ENCODE peak calls at places on chromosomes 13 and 19, in four cellular contexts. One of them, this sample, is unnamed.

GRCh38 chr13:43411741-43412140 is 375.0 kb downstream of the ENOX1 start:
- DNase-seq in PC-3: no peak
- DNase-seq in IMR-90: peak; percentile 23
- DNase-seq in fibroblast of lung: peak; percentile 30
- DNase-seq in this sample: no peak

GRCh38 chr19:42249149-42249750 is 5.7 kb downstream of the ERF start:
- DNase-seq in PC-3: no peak
- DNase-seq in IMR-90: no peak
- DNase-seq in fibroblast of lung: no peak
- DNase-seq in this sample: no peak

GRCh38 chr19:3721131-3721899 is 13.1 kb downstream of the TJP3 start:
- DNase-seq in PC-3: peak; percentile 92
- DNase-seq in IMR-90: peak; percentile 75
- DNase-seq in fibroblast of lung: peak; percentile 80
- DNase-seq in this sample: peak; percentile 97

GRCh38 chr13:50580684-50581305 is 262.7 kb downstream of the DLEU7 start:
- DNase-seq in PC-3: no peak
- DNase-seq in IMR-90: peak; percentile 80
- DNase-seq in fibroblast of lung: peak; percentile 98
- DNase-seq in this sample: no peak

GRCh38 chr13:26759907-26760834 is at the start of gene GPR12:
- DNase-seq in PC-3: no peak
- DNase-seq in IMR-90: no peak
- DNase-seq in fibroblast of lung: peak; percentile 4
- DNase-seq in this sample: no peak

GRCh38 chr19:8323781-8324185 is 2.5 kb downstream of the RPS28 start:
- DNase-seq in PC-3: no peak
- DNase-seq in IMR-90: no peak
- DNase-seq in fibroblast of lung: no peak
- DNase-seq in this sample: no peak

GRCh38 chr19:38852231-38853044 is 2.7 kb upstream of the HNRNPL start:
- DNase-seq in PC-3: peak; percentile 57
- DNase-seq in IMR-90: peak; percentile 79
- DNase-seq in fibroblast of lung: peak; percentile 69
- DNase-seq in this sample: peak; percentile 75

GRCh38 chr19:45638930-45639729 is at the start of gene EML2:
- DNase-seq in PC-3: peak; percentile 36
- DNase-seq in IMR-90: no peak
- DNase-seq in fibroblast of lung: peak; percentile 39
- DNase-seq in this sample: peak; percentile 78

GRCh38 chr19:48795055-48795854 is 15.6 kb downstream of the BCAT2 start:
- DNase-seq in PC-3: peak; percentile 86
- DNase-seq in IMR-90: peak; percentile 92
- DNase-seq in fibroblast of lung: peak; percentile 93
- DNase-seq in this sample: peak; percentile 92

GRCh38 chr13:109938255-109938936 is 152.0 kb upstream of the IRS2 start:
- DNase-seq in PC-3: peak; percentile 65
- DNase-seq in IMR-90: peak; percentile 93
- DNase-seq in fibroblast of lung: peak; percentile 87
- DNase-seq in this sample: no peak

GRCh38 chr13:44088409-44088808 is 208.7 kb downstream of the LACC1 start:
- DNase-seq in PC-3: no peak
- DNase-seq in IMR-90: no peak
- DNase-seq in fibroblast of lung: no peak
- DNase-seq in this sample: no peak

GRCh38 chr13:83878691-83879410 is 3.4 kb downstream of the SLITRK1 start:
- DNase-seq in PC-3: no peak
- DNase-seq in IMR-90: no peak
- DNase-seq in fibroblast of lung: no peak
- DNase-seq in this sample: no peak

GRCh38 chr19:35216026-35216832 is 12.3 kb downstream of the FAM187B start:
- DNase-seq in PC-3: no peak
- DNase-seq in IMR-90: no peak
- DNase-seq in fibroblast of lung: no peak
- DNase-seq in this sample: no peak

GRCh38 chr19:44689290-44690130 is 9.4 kb upstream of the CEACAM16 start:
- DNase-seq in PC-3: peak; percentile 64
- DNase-seq in IMR-90: peak; percentile 72
- DNase-seq in fibroblast of lung: peak; percentile 55
- DNase-seq in this sample: peak; percentile 90

GRCh38 chr19:12772323-12772722 is 3.0 kb downstream of the HOOK2 start:
- DNase-seq in PC-3: no peak
- DNase-seq in IMR-90: no peak
- DNase-seq in fibroblast of lung: no peak
- DNase-seq in this sample: no peak

GRCh38 chr13:109810761-109811510 is 24.6 kb upstream of the IRS2 start:
- DNase-seq in PC-3: no peak
- DNase-seq in IMR-90: no peak
- DNase-seq in fibroblast of lung: no peak
- DNase-seq in this sample: no peak

GRCh38 chr13:85509512-85509911 is 289.7 kb downstream of the SLITRK6 start:
- DNase-seq in PC-3: peak; percentile 69
- DNase-seq in IMR-90: peak; percentile 27
- DNase-seq in fibroblast of lung: peak; percentile 60
- DNase-seq in this sample: no peak

GRCh38 chr19:56333506-56333905 is 18.9 kb upstream of the ZSCAN5A start:
- DNase-seq in PC-3: peak; percentile 87
- DNase-seq in IMR-90: peak; percentile 56
- DNase-seq in fibroblast of lung: peak; percentile 29
- DNase-seq in this sample: peak; percentile 60

GRCh38 chr19:10478903-10479384 is 24.2 kb downstream of the KEAP1 start:
- DNase-seq in PC-3: peak; percentile 59
- DNase-seq in IMR-90: peak; percentile 82
- DNase-seq in fibroblast of lung: peak; percentile 83
- DNase-seq in this sample: peak; percentile 87

GRCh38 chr19:34236035-34236793 is 18.1 kb upstream of the GARRE1 start:
- DNase-seq in PC-3: no peak
- DNase-seq in IMR-90: peak; percentile 82
- DNase-seq in fibroblast of lung: peak; percentile 56
- DNase-seq in this sample: peak; percentile 68

GRCh38 chr13:99302637-99303505 is 4.3 kb downstream of the GPR183 start:
- DNase-seq in PC-3: no peak
- DNase-seq in IMR-90: no peak
- DNase-seq in fibroblast of lung: no peak
- DNase-seq in this sample: no peak

GRCh38 chr19:16447015-16447384 is 24.8 kb downstream of the EPS15L1 start:
- DNase-seq in PC-3: no peak
- DNase-seq in IMR-90: peak; percentile 91
- DNase-seq in fibroblast of lung: peak; percentile 87
- DNase-seq in this sample: peak; percentile 56

GRCh38 chr13:106752584-106753202 is 184.8 kb upstream of the ARGLU1 start:
- DNase-seq in PC-3: no peak
- DNase-seq in IMR-90: no peak
- DNase-seq in fibroblast of lung: no peak
- DNase-seq in this sample: no peak

GRCh38 chr13:66915596-66916185 is 314.4 kb downstream of the PCDH9 start:
- DNase-seq in PC-3: peak; percentile 24
- DNase-seq in IMR-90: peak; percentile 63
- DNase-seq in fibroblast of lung: peak; percentile 65
- DNase-seq in this sample: no peak

GRCh38 chr13:95457294-95457693 is 95.2 kb upstream of the CLDN10 start:
- DNase-seq in PC-3: no peak
- DNase-seq in IMR-90: peak; percentile 10
- DNase-seq in fibroblast of lung: no peak
- DNase-seq in this sample: no peak

GRCh38 chr19:28887920-28888618 is 324.9 kb downstream of the UQCRFS1 start:
- DNase-seq in PC-3: no peak
- DNase-seq in IMR-90: no peak
- DNase-seq in fibroblast of lung: no peak
- DNase-seq in this sample: no peak

GRCh38 chr13:44796597-44797517 is 192.4 kb downstream of the NUFIP1 start:
- DNase-seq in PC-3: no peak
- DNase-seq in IMR-90: no peak
- DNase-seq in fibroblast of lung: no peak
- DNase-seq in this sample: no peak

GRCh38 chr13:95787356-95788099 is 110.6 kb downstream of the DNAJC3 start:
- DNase-seq in PC-3: no peak
- DNase-seq in IMR-90: peak; percentile 21
- DNase-seq in fibroblast of lung: no peak
- DNase-seq in this sample: no peak

GRCh38 chr13:113490496-113491417 is at the start of gene DCUN1D2:
- DNase-seq in PC-3: peak; percentile 89
- DNase-seq in IMR-90: peak; percentile 96
- DNase-seq in fibroblast of lung: peak; percentile 95
- DNase-seq in this sample: peak; percentile 93

GRCh38 chr19:45630463-45630862 is 8.7 kb downstream of the EML2 start:
- DNase-seq in PC-3: peak; percentile 89
- DNase-seq in IMR-90: peak; percentile 96
- DNase-seq in fibroblast of lung: peak; percentile 96
- DNase-seq in this sample: no peak

GRCh38 chr13:36084131-36084530 is 47.1 kb downstream of the DCLK1 start:
- DNase-seq in PC-3: no peak
- DNase-seq in IMR-90: no peak
- DNase-seq in fibroblast of lung: no peak
- DNase-seq in this sample: no peak

GRCh38 chr13:36089130-36089529 is 42.1 kb downstream of the DCLK1 start:
- DNase-seq in PC-3: no peak
- DNase-seq in IMR-90: no peak
- DNase-seq in fibroblast of lung: no peak
- DNase-seq in this sample: no peak

GRCh38 chr13:36088463-36088862 is 42.7 kb downstream of the DCLK1 start:
- DNase-seq in PC-3: no peak
- DNase-seq in IMR-90: no peak
- DNase-seq in fibroblast of lung: no peak
- DNase-seq in this sample: no peak

GRCh38 chr13:36088001-36088400 is 43.2 kb downstream of the DCLK1 start:
- DNase-seq in PC-3: peak; percentile 20
- DNase-seq in IMR-90: no peak
- DNase-seq in fibroblast of lung: peak; percentile 3
- DNase-seq in this sample: no peak

GRCh38 chr13:36086117-36086516 is 45.1 kb downstream of the DCLK1 start:
- DNase-seq in PC-3: no peak
- DNase-seq in IMR-90: no peak
- DNase-seq in fibroblast of lung: no peak
- DNase-seq in this sample: no peak
- H3K4me1 ChIP-seq in PC-3: no peaks in the 10 kb centered on the region
- H3K4me1 ChIP-seq in IMR-90: no peaks in the 10 kb centered on the region
- H3K4me1 ChIP-seq in fibroblast of lung: no peaks in the 10 kb centered on the region
- H3K4me1 ChIP-seq in this sample: no peaks in the 10 kb centered on the region

GRCh38 chr19:6862673-6863078 is 24.7 kb upstream of the ADGRE1 start:
- DNase-seq in PC-3: peak; percentile 96
- DNase-seq in IMR-90: peak; percentile 69
- DNase-seq in fibroblast of lung: peak; percentile 69
- DNase-seq in this sample: peak; percentile 87
- TF ChIP-seq CTCF in PC-3: peak; percentile 98
- TF ChIP-seq CTCF in IMR-90: peak; percentile 88
- TF ChIP-seq CTCF in fibroblast of lung: peak; percentile 93
- TF ChIP-seq CTCF in this sample: peak; percentile 83

DNA sequence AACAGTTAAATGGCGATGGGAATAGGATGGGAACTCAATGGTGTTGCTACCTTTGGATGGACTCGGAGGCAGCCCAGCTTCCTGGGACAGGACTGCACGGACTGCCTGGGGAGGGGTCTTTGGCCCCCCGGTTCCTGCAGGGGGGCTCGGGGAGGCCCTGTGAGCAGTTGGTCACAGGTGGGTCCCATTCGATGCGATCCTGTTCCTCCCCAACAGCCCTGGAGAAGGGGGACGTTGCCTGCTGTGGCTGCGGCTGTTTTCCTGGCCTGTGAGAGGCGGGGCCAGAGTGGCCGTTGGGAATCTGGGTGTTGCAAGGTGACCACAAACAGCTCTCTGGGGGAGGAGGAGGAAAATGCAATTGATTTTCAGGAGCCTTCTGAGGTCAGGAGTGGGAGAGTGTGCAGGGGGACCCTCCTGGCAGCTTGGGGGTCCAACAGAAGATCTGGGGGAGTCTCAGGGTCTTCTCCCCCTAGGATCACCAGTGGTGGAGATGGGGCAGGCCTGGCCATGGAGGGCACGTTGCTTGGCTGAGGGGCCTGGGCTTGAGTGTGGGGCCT is 1.9 kb upstream of the PLPPR3 start:
- DNase-seq in PC-3: no peak
- DNase-seq in IMR-90: no peak
- DNase-seq in fibroblast of lung: no peak
- DNase-seq in this sample: no peak
- H3K9ac ChIP-seq in PC-3: no peak overlapping the region
- H3K9ac ChIP-seq in IMR-90: no peak overlapping the region
- H3K9ac ChIP-seq in fibroblast of lung: no peak overlapping the region
- H3K9ac ChIP-seq in this sample: no peak overlapping the region

DNA sequence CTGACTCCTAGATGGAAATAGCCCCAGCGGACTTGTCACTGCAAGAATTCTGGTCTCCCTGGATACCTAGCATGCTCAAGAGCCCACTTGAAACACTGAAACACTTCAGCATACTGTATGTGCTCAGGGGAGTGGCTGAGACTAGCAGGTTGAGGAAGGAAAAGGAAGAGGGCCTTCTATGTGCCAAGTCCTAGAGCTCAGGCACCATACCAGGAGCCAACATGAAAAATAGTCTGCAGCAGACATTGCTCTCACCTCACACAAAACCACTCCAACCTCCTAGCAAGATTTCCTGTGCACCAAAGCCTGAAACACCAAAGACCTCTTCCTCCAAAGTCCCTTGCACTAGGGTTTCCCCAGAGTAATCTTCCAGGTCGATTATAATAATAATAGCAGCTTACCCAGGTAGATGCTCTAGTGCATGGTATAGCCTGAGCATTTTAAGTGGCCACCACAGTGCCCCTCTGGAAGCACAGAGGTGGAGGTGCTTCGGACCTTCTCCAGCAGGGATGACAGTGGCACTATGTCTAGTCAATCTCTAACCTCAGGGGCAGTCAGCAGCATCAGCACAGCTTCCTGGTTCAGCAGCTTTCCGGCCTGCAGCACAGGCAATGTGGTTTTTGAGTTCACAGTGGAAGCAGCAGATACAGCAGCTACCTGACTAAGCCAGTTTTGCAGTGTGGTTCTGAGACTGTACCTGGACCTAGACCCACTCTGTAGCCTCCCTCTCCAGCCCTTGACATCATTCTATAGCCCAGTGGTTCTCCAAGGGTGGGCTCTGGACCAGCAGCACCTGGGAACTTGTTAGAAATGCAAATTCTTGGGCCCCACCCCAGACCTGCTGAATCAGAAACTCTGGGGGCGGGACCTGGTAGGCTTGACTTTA is 45.6 kb upstream of the UBE2L5 start:
- DNase-seq in PC-3: peak; percentile 29
- DNase-seq in IMR-90: no peak
- DNase-seq in fibroblast of lung: no peak
- DNase-seq in this sample: peak; percentile 69
- H3K4me1 ChIP-seq in PC-3: peaks cover 9% of the 10 kb centered on the region
- H3K4me1 ChIP-seq in IMR-90: peaks cover 4% of the 10 kb centered on the region
- H3K4me1 ChIP-seq in fibroblast of lung: no peaks in the 10 kb centered on the region
- H3K4me1 ChIP-seq in this sample: no peaks in the 10 kb centered on the region